ENCODE peak calls at places on chromosomes 1 and 21, in four cellular contexts. D, V, E and F are unnamed samples.

GRCh38 chr1:58896211-58897183 is 112.7 kb upstream of the JUN start:
- DNase-seq in E (peak), V (no peak), D (no peak), F (no peak)

GRCh38 chr1:117017648-117018047 is 16.1 kb downstream of the CD101 start:
- DNase-seq in V (no peak), D (no peak), E (peak), F (no peak)

GRCh38 chr21:15379776-15380175 is 315.0 kb upstream of the NRIP1 start:
- DNase-seq in E (no peak), D (peak), V (no peak), F (no peak)

GRCh38 chr1:146007048-146007784 is 10.8 kb upstream of the TXNIP start:
- DNase-seq in E (peak), V (no peak), D (peak), F (peak)

GRCh38 chr1:244918422-244919319 is 54.3 kb upstream of the HNRNPU start:
- DNase-seq in V (no peak), E (peak), D (peak), F (peak)

GRCh38 chr1:214446772-214447556 is 104.4 kb downstream of the PTPN14 start:
- DNase-seq in E (no peak), D (peak), V (no peak), F (peak)

GRCh38 chr1:27658951-27659496 is 13.0 kb downstream of the IFI6 start:
- DNase-seq in E (no peak), D (peak), V (no peak), F (no peak)

GRCh38 chr1:1943834-1944570 is 24.9 kb upstream of the TMEM52 start:
- DNase-seq in E (peak), V (peak), D (peak), F (peak)

GRCh38 chr1:7703321-7704213 is 67.5 kb upstream of the VAMP3 start:
- DNase-seq in E (peak), V (no peak), D (no peak), F (peak)

GRCh38 chr1:245678866-245679411 is 524.2 kb downstream of the KIF26B start:
- DNase-seq in D (no peak), E (no peak), V (no peak), F (no peak)

GRCh38 chr1:46569909-46570725 is 18.7 kb upstream of the KNCN start:
- DNase-seq in V (no peak), D (no peak), E (no peak), F (no peak)

GRCh38 chr1:84763912-84764675 is 73.8 kb upstream of the SSX2IP start:
- DNase-seq in V (no peak), E (no peak), D (no peak), F (no peak)

GRCh38 chr21:42239973-42240372 is 21.0 kb downstream of the ABCG1 start:
- DNase-seq in E (no peak), D (no peak), V (no peak), F (no peak)

GRCh38 chr1:234620272-234620711 is 10.3 kb upstream of the IRF2BP2 start:
- DNase-seq in D (no peak), V (no peak), E (no peak), F (no peak)

DNA sequence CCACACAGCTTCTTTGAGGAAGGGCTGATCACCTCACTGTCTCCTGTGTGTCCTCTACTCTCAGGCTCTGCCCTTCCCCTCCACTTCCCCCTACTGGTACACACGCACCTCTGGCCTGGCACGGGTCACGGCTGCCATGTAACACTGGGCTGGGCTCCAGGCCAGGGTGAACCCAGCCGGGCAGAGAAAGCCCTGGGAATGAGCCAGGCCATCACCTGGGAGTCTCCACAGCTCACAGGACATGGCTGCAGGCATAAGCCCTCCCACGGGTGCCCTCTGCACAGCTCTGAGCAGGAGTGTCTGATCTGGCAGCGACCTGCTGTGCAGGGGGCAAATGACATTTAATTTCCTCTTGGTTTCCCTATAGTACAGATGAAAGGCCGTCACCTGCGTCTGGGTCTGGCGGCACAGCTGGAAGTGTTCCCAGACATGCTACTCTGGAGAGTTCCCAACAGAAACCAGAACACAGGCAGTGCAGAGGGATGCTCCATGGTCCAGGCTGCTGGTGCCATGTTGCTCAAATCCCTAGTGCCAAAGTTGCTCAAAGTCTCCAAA is 61.2 kb downstream of the ERI3 start:
- DNase-seq in E (peak), V (no peak), D (no peak), F (no peak)
- TF ChIP-seq CTCF in E (no peak), V (no peak), D (no peak), F (no peak)

GRCh38 chr1:185045793-185046441 is 559 bp downstream of the RNF2 start:
- DNase-seq in D (peak), E (peak), V (peak), F (peak)

GRCh38 chr1:185041742-185042141 is 3.6 kb upstream of the RNF2 start:
- DNase-seq in D (no peak), V (no peak), E (no peak), F (no peak)

GRCh38 chr1:185044387-185044786 is 971 bp upstream of the RNF2 start:
- DNase-seq in V (no peak), D (no peak), E (no peak), F (no peak)

GRCh38 chr1:185046639-185047038 is 1.3 kb downstream of the RNF2 start:
- DNase-seq in E (no peak), D (no peak), V (no peak), F (no peak)

GRCh38 chr1:185044981-185045792 is at the start of gene RNF2:
- DNase-seq in D (peak), E (peak), V (peak), F (peak)
- TF ChIP-seq CTCF in D (no peak), E (no peak), V (no peak), F (no peak)

GRCh38 chr1:153238536-153238935 is 21.0 kb upstream of the LORICRIN start:
- DNase-seq in E (no peak), D (peak), V (no peak), F (no peak)
- TF ChIP-seq CTCF in E (no peak), D (peak), V (peak), F (peak)

GRCh38 chr1:150829751-150830150 is 21.7 kb upstream of the CTSK start:
- DNase-seq in V (no peak), D (no peak), E (no peak), F (no peak)
- TF ChIP-seq CTCF in V (peak), D (peak), E (no peak), F (peak)